ENCODE peak calls at places on chromosomes 16 and 17, in four cellular contexts. I, T, F and Z are unnamed samples.

GRCh38 chr17:57195790-57196460 is 60.4 kb upstream of the MSI2 start:
- DNase-seq in F (no peak), I (no peak), T (no peak), Z (no peak)

GRCh38 chr17:80998388-80999223 is 7.0 kb downstream of the CHMP6 start:
- DNase-seq in T (no peak), F (peak; percentile 38), I (no peak), Z (no peak)

GRCh38 chr16:52556083-52556482 is 9.1 kb upstream of the TOX3 start:
- DNase-seq in F (no peak), T (no peak), I (no peak), Z (no peak)

GRCh38 chr17:39951924-39952664 is 10.7 kb upstream of the GSDMA start:
- DNase-seq in I (no peak), F (no peak), T (no peak), Z (no peak)

GRCh38 chr17:54784305-54784704 is 116.3 kb upstream of the TOM1L1 start:
- DNase-seq in I (no peak), T (no peak), F (no peak), Z (no peak)

GRCh38 chr16:74650966-74651567 is 15.6 kb downstream of the RFWD3 start:
- DNase-seq in T (no peak), F (no peak), I (no peak), Z (peak; percentile 5)

GRCh38 chr17:78205124-78205775 is 8.8 kb upstream of the BIRC5 start:
- DNase-seq in T (no peak), F (peak; percentile 12), I (no peak), Z (no peak)

GRCh38 chr16:54173489-54173888 is 113.1 kb downstream of the IRX3 start:
- DNase-seq in I (no peak), T (no peak), F (no peak), Z (no peak)

GRCh38 chr16:86222541-86222940 is 287.8 kb upstream of the FOXF1 start:
- DNase-seq in T (no peak), F (no peak), I (no peak), Z (peak; percentile 56)

GRCh38 chr16:71230122-71230845 is at the start of gene HYDIN:
- DNase-seq in T (peak; percentile 11), F (no peak), I (no peak), Z (peak; percentile 24)

GRCh38 chr16:1980026-1980769 is 1.1 kb downstream of the NOXO1 start:
- DNase-seq in T (no peak), I (no peak), F (peak; percentile 64), Z (no peak)

GRCh38 chr17:66822009-66822408 is 12.9 kb upstream of the CACNG5 start:
- DNase-seq in F (no peak), I (no peak), T (no peak), Z (no peak)

GRCh38 chr16:80717611-80718010 is 86.8 kb downstream of the CDYL2 start:
- DNase-seq in F (no peak), T (no peak), I (no peak), Z (peak; percentile 19)

GRCh38 chr17:63916566-63917185 is 2.0 kb downstream of the GH1 start:
- DNase-seq in I (no peak), T (no peak), F (no peak), Z (no peak)

GRCh38 chr16:88194397-88195020 is 188.2 kb upstream of the ZNF469 start:
- DNase-seq in F (no peak), T (no peak), I (no peak), Z (peak; percentile 73)

GRCh38 chr17:58760248-58760647 is 4.6 kb downstream of the PPM1E start:
- DNase-seq in I (no peak), F (no peak), T (no peak), Z (no peak)

GRCh38 chr17:49229805-49230600 is 584 bp downstream of the PHOSPHO1 start:
- DNase-seq in I (no peak), T (no peak), F (peak; percentile 45), Z (no peak)

GRCh38 chr17:36980281-36980761 is 31.6 kb downstream of the AATF start:
- DNase-seq in I (no peak), F (no peak), T (no peak), Z (no peak)

GRCh38 chr16:17836868-17837602 is 366.3 kb upstream of the XYLT1 start:
- DNase-seq in F (no peak), T (no peak), I (no peak), Z (peak; percentile 97)

GRCh38 chr16:47499700-47500264 is 38.7 kb downstream of the PHKB start:
- DNase-seq in I (no peak), T (no peak), F (no peak), Z (no peak)

GRCh38 chr16:50183316-50183715 is 30.2 kb downstream of the TENT4B start:
- DNase-seq in F (no peak), T (no peak), I (no peak), Z (peak; percentile 72)

GRCh38 chr16:75024182-75024581 is 25.4 kb downstream of the ZNRF1 start:
- DNase-seq in I (no peak), F (no peak), T (no peak), Z (no peak)

GRCh38 chr17:1986783-1987451 is 38.2 kb downstream of the RTN4RL1 start:
- DNase-seq in I (no peak), T (no peak), F (no peak), Z (no peak)

GRCh38 chr16:48542020-48542473 is 67.9 kb downstream of the N4BP1 start:
- DNase-seq in T (no peak), F (peak; percentile 53), I (no peak), Z (peak; percentile 71)

GRCh38 chr17:61486135-61487120 is 34.2 kb downstream of the TBX4 start:
- DNase-seq in F (no peak), I (no peak), T (no peak), Z (no peak)

GRCh38 chr16:86881118-86881510 is 302.8 kb downstream of the FOXL1 start:
- DNase-seq in F (no peak), T (no peak), I (no peak), Z (no peak)

GRCh38 chr17:29136998-29137730 is 43.0 kb downstream of the MYO18A start:
- DNase-seq in I (no peak), T (no peak), F (no peak), Z (peak; percentile 51)